ENCODE peak calls at places on chromosomes 1 and 21, in nine cellular contexts. Z is ovary; B is fibroblast of gingiva; H is endothelial cell; Y is T47D; F is stimulated activated CD8-positive, alpha-beta memory T cell treated with anti-CD3 and anti-CD28 coated beads, Interleukin-15, amount 100 ng/mL, for 1 hour; T is AG08396; L is stimulated activated CD4-positive, alpha-beta T cell treated with anti-CD3 and anti-CD28 coated beads, Interleukin-2, amount 100 ng/mL, for 4 hours; O is renal cortical epithelial cell. S is an unnamed sample.
A peak's percentile ranks its signal among the peaks of the same experiment; 100 is the strongest.

GRCh38 chr1:201898992-201899391 is 10.3 kb downstream of the SHISA4 start:
- DNase-seq in F (no peak), H (no peak), L (no peak), Z (no peak), Y (no peak), B (no peak), T (no peak), O (no peak), S (no peak)

GRCh38 chr1:31936278-31936965 is 1.7 kb downstream of the PTP4A2 start:
- DNase-seq in F (no peak), Y (no peak), Z (no peak), L (no peak), H (no peak), B (no peak), T (no peak), O (no peak), S (no peak)

GRCh38 chr1:29393451-29393826 is 157.1 kb downstream of the PTPRU start:
- DNase-seq in O (no peak), H (no peak), B (no peak), Z (no peak), Y (no peak), L (no peak), F (no peak), T (no peak), S (no peak)

GRCh38 chr1:42998381-42998780 is 39.7 kb upstream of the SLC2A1 start:
- DNase-seq in Y (no peak), O (no peak), Z (no peak), B (no peak), L (no peak), T (peak; percentile 64), H (no peak), F (no peak), S (peak; percentile 31)

GRCh38 chr1:47390843-47391242 is 25.2 kb upstream of the FOXE3 start:
- DNase-seq in Y (no peak), O (no peak), T (no peak), B (no peak), Z (no peak), H (no peak), F (no peak), L (no peak), S (no peak)

GRCh38 chr1:220577926-220578325 is 50.0 kb downstream of the MARK1 start:
- DNase-seq in H (no peak), B (no peak), Z (no peak), T (no peak), L (no peak), F (no peak), O (no peak), Y (no peak), S (no peak)

GRCh38 chr1:228306275-228307217 is 98.7 kb downstream of the OBSCN start:
- DNase-seq in H (no peak), F (no peak), Y (no peak), Z (peak; percentile 15), T (no peak), L (no peak), O (no peak), B (no peak), S (no peak)

GRCh38 chr1:43329995-43330751 is 7.4 kb upstream of the MPL start:
- DNase-seq in H (peak; percentile 32), O (peak; percentile 59), T (peak; percentile 66), Y (peak; percentile 20), L (peak; percentile 55), Z (peak; percentile 51), B (peak; percentile 45), F (no peak), S (peak; percentile 74)

GRCh38 chr1:31576201-31576669 is at the start of gene TINAGL1:
- DNase-seq in B (no peak), L (no peak), Z (peak; percentile 48), Y (peak; percentile 52), F (no peak), T (no peak), H (no peak), O (peak; percentile 65), S (no peak)

GRCh38 chr1:218711884-218712674 is 366.9 kb downstream of the TGFB2 start:
- DNase-seq in O (peak; percentile 50), H (no peak), L (no peak), F (no peak), T (no peak), Z (no peak), B (peak; percentile 71), Y (no peak), S (peak; percentile 73)

GRCh38 chr1:16203550-16203949 is 8.9 kb downstream of the ARHGEF19 start:
- DNase-seq in Z (no peak), Y (no peak), B (no peak), T (no peak), H (no peak), L (no peak), O (no peak), F (no peak), S (no peak)

GRCh38 chr21:24456358-24456757 is 1150.9 kb downstream of the MRPL39 start:
- DNase-seq in F (no peak), T (no peak), O (peak; percentile 41), L (no peak), Z (no peak), H (no peak), Y (no peak), B (peak; percentile 1), S (peak; percentile 84)

GRCh38 chr1:53362270-53362669 is 34.4 kb upstream of the LRP8 start:
- DNase-seq in Z (peak; percentile 0), H (no peak), B (no peak), Y (no peak), L (no peak), T (no peak), F (no peak), O (no peak), S (no peak)

GRCh38 chr1:207807395-207808321 is 55.8 kb downstream of the CD46 start:
- DNase-seq in T (no peak), L (no peak), O (peak; percentile 24), B (no peak), H (no peak), F (no peak), Z (peak; percentile 55), Y (no peak), S (no peak)

GRCh38 chr1:109185990-109186703 is 27.6 kb upstream of the SARS1 start:
- DNase-seq in F (no peak), Y (no peak), B (no peak), L (no peak), H (no peak), Z (no peak), T (no peak), O (no peak), S (no peak)

GRCh38 chr21:25960423-25960822 is 210.1 kb downstream of the APP start:
- DNase-seq in Z (no peak), O (no peak), B (no peak), L (no peak), F (no peak), H (peak; percentile 14), T (no peak), Y (no peak), S (no peak)

GRCh38 chr1:77475631-77476030 is 193.8 kb downstream of the AK5 start:
- DNase-seq in H (no peak), Z (no peak), F (no peak), T (no peak), B (no peak), Y (no peak), L (no peak), O (peak; percentile 9), S (no peak)

GRCh38 chr1:67897270-67897949 is 64.1 kb upstream of the GNG12 start:
- DNase-seq in H (no peak), Y (no peak), Z (no peak), L (no peak), B (no peak), T (no peak), F (no peak), O (no peak), S (no peak)

GRCh38 chr21:44300262-44300959 is 558 bp downstream of the PFKL start:
- DNase-seq in Y (peak; percentile 76), T (peak; percentile 89), F (no peak), L (peak; percentile 44), B (peak; percentile 51), Z (peak; percentile 77), H (peak; percentile 57), O (peak; percentile 8), S (no peak)

GRCh38 chr1:245807306-245807705 is 652.5 kb downstream of the KIF26B start:
- DNase-seq in O (peak; percentile 50), Z (no peak), F (no peak), H (no peak), T (no peak), L (no peak), Y (no peak), B (no peak), S (no peak)

GRCh38 chr1:86866665-86867064 is 47.3 kb downstream of the SELENOF start:
- DNase-seq in T (peak; percentile 13), Z (no peak), H (no peak), O (peak; percentile 42), F (no peak), Y (no peak), L (no peak), B (peak; percentile 79), S (peak; percentile 11)

GRCh38 chr1:66244429-66244828 is 289.5 kb upstream of the SGIP1 start:
- DNase-seq in Y (no peak), F (no peak), B (no peak), H (no peak), O (no peak), Z (no peak), L (no peak), T (no peak), S (peak; percentile 31)

GRCh38 chr1:32361674-32362473 is 411 bp downstream of the FAM229A start:
- DNase-seq in Z (peak; percentile 85), T (peak; percentile 72), O (no peak), F (no peak), L (peak; percentile 22), B (no peak), Y (no peak), H (peak; percentile 58), S (no peak)

GRCh38 chr1:89973481-89974127 is 21.3 kb upstream of the ZNF326 start:
- DNase-seq in H (no peak), T (no peak), Z (no peak), O (no peak), L (no peak), F (no peak), B (no peak), Y (no peak), S (no peak)

GRCh38 chr1:115641762-115642167 is at the start of gene VANGL1:
- DNase-seq in O (no peak), F (no peak), Y (peak; percentile 66), H (peak; percentile 63), B (peak; percentile 61), L (no peak), T (peak; percentile 93), Z (peak; percentile 73), S (peak; percentile 13)

GRCh38 chr1:207063014-207063413 is 9.9 kb downstream of the PFKFB2 start:
- DNase-seq in F (no peak), L (no peak), Z (no peak), H (no peak), T (no peak), Y (no peak), O (no peak), B (no peak), S (no peak)

GRCh38 chr1:222263791-222264190 is 284.1 kb downstream of the HHIPL2 start:
- DNase-seq in Y (no peak), T (no peak), L (no peak), Z (no peak), B (no peak), O (no peak), F (no peak), H (no peak), S (no peak)

GRCh38 chr21:39048064-39048463 is 135.2 kb downstream of the PSMG1 start:
- DNase-seq in H (peak; percentile 60), B (no peak), T (no peak), Y (no peak), L (no peak), F (no peak), O (peak; percentile 84), Z (no peak), S (no peak)

GRCh38 chr1:109611951-109612310 is 7.5 kb downstream of the GNAT2 start:
- DNase-seq in L (no peak), H (no peak), T (no peak), B (no peak), F (no peak), Y (no peak), Z (no peak), O (no peak), S (no peak)

GRCh38 chr1:158035976-158036583 is 42.6 kb downstream of the KIRREL1 start:
- DNase-seq in L (no peak), O (peak; percentile 52), Z (peak; percentile 58), T (no peak), Y (peak; percentile 66), H (no peak), F (no peak), B (peak; percentile 57), S (peak; percentile 39)